ENCODE peak calls at places on chromosomes 7 and 10, in nine cellular contexts. O, H, B, U, J, Z, W, K and V are unnamed samples.

GRCh38 chr10:88092975-88093374 is 229.6 kb downstream of the PTEN start:
- DNase-seq in K (no peak), O (no peak), U (no peak), J (no peak), Z (no peak), B (peak), H (peak), W (no peak), V (no peak)

GRCh38 chr7:41399171-41399570 is 303.7 kb downstream of the INHBA start:
- DNase-seq in Z (no peak), B (no peak), O (no peak), K (no peak), W (no peak), H (no peak), J (no peak), U (no peak), V (no peak)

GRCh38 chr7:150360682-150361058 is 8.0 kb upstream of the REPIN1 start:
- DNase-seq in B (no peak), O (no peak), Z (no peak), J (no peak), H (no peak), W (no peak), K (no peak), U (no peak), V (no peak)

GRCh38 chr10:86203162-86203905 is 163.3 kb downstream of the GRID1 start:
- DNase-seq in K (peak), U (no peak), Z (no peak), W (peak), B (no peak), H (no peak), O (no peak), J (no peak), V (no peak)

GRCh38 chr7:80858141-80858903 is 60.5 kb downstream of the SEMA3C start:
- DNase-seq in K (no peak), U (no peak), J (no peak), H (no peak), B (no peak), W (no peak), O (no peak), Z (no peak), V (no peak)

GRCh38 chr10:625335-625699 is 64.2 kb downstream of the DIP2C start:
- DNase-seq in W (no peak), U (no peak), J (no peak), O (no peak), B (peak), K (no peak), H (no peak), Z (no peak), V (no peak)

GRCh38 chr7:105838273-105839141 is 37.9 kb downstream of the ATXN7L1 start:
- DNase-seq in H (peak), Z (no peak), O (no peak), J (no peak), U (no peak), K (peak), W (no peak), B (peak), V (peak)

GRCh38 chr7:146656988-146657387 is 540.4 kb downstream of the CNTNAP2 start:
- DNase-seq in O (no peak), W (no peak), H (no peak), J (no peak), U (no peak), K (no peak), B (no peak), Z (no peak), V (no peak)

GRCh38 chr10:73894245-73894971 is 16.5 kb upstream of the PLAU start:
- DNase-seq in Z (no peak), W (no peak), O (no peak), H (no peak), J (no peak), B (no peak), U (no peak), K (no peak), V (no peak)

GRCh38 chr7:63037242-63037641 is 961.4 kb upstream of the ZNF722 start:
- DNase-seq in O (no peak), Z (no peak), H (no peak), B (no peak), W (no peak), U (no peak), K (no peak), J (no peak), V (no peak)

GRCh38 chr7:44769381-44770209 is 20.9 kb downstream of the ZMIZ2 start:
- DNase-seq in K (peak), Z (peak), U (no peak), J (no peak), H (no peak), B (no peak), O (no peak), W (no peak), V (peak)

GRCh38 chr7:17020250-17020649 is 138.5 kb upstream of the AGR3 start:
- DNase-seq in Z (no peak), B (no peak), H (no peak), W (no peak), U (no peak), K (no peak), O (no peak), J (no peak), V (no peak)

GRCh38 chr10:13201132-13201531 is 33.0 kb downstream of the UCMA start:
- DNase-seq in U (no peak), B (no peak), W (no peak), Z (no peak), J (no peak), K (no peak), H (no peak), O (no peak), V (no peak)

GRCh38 chr10:29618341-29619171 is 16.2 kb downstream of the SVIL start:
- DNase-seq in Z (no peak), B (no peak), K (peak), J (no peak), U (no peak), O (no peak), W (peak), H (no peak), V (peak)

GRCh38 chr7:20064974-20065862 is 152.0 kb downstream of the MACC1 start:
- DNase-seq in J (no peak), H (no peak), U (peak), B (no peak), W (no peak), Z (peak), O (no peak), K (no peak), V (no peak)

GRCh38 chr7:23247602-23248335 is 1.2 kb downstream of the GPNMB start:
- DNase-seq in U (no peak), J (no peak), B (no peak), K (peak), W (no peak), H (no peak), O (no peak), Z (no peak), V (peak)

GRCh38 chr7:82319674-82320118 is 123.9 kb downstream of the CACNA2D1 start:
- DNase-seq in K (no peak), J (no peak), Z (no peak), B (peak), H (peak), W (no peak), U (no peak), O (no peak), V (peak)

GRCh38 chr7:114793155-114793849 is 128.6 kb upstream of the MDFIC start:
- DNase-seq in Z (no peak), O (no peak), J (no peak), W (no peak), U (no peak), B (no peak), H (no peak), K (no peak), V (no peak)

GRCh38 chr7:114791771-114792170 is 130.1 kb upstream of the MDFIC start:
- DNase-seq in H (no peak), W (no peak), K (no peak), Z (no peak), U (no peak), B (no peak), O (no peak), J (no peak), V (no peak)

GRCh38 chr7:114799522-114800133 is 122.3 kb upstream of the MDFIC start:
- DNase-seq in B (no peak), Z (peak), H (no peak), U (no peak), J (no peak), O (no peak), W (no peak), K (no peak), V (no peak)

GRCh38 chr7:114790526-114790925 is 131.4 kb upstream of the MDFIC start:
- DNase-seq in K (no peak), U (no peak), W (no peak), J (no peak), O (no peak), H (no peak), B (no peak), Z (no peak), V (no peak)

GRCh38 chr7:114795475-114795874 is 126.4 kb upstream of the MDFIC start:
- DNase-seq in K (no peak), H (no peak), J (no peak), W (no peak), B (no peak), Z (no peak), O (no peak), U (no peak), V (no peak)
- TF ChIP-seq POLR2AphosphoS5 in K (no peak), H (no peak), J (no peak), W (no peak), B (no peak), Z (no peak), O (no peak), U (no peak), V (no peak)

GRCh38 chr10:6563720-6564119 is 16.4 kb downstream of the PRKCQ start:
- DNase-seq in K (no peak), O (no peak), Z (no peak), H (no peak), U (no peak), J (no peak), B (no peak), W (no peak), V (no peak)

GRCh38 chr10:6563075-6563474 is 17.0 kb downstream of the PRKCQ start:
- DNase-seq in O (no peak), K (peak), B (no peak), H (no peak), J (no peak), Z (no peak), W (no peak), U (no peak), V (no peak)

GRCh38 chr10:6565588-6565987 is 14.5 kb downstream of the PRKCQ start:
- DNase-seq in H (no peak), J (no peak), K (no peak), W (no peak), Z (no peak), O (no peak), U (no peak), B (no peak), V (no peak)

GRCh38 chr10:6562221-6562620 is 17.9 kb downstream of the PRKCQ start:
- DNase-seq in O (no peak), B (no peak), U (no peak), J (no peak), H (no peak), K (no peak), W (no peak), Z (no peak), V (no peak)

DNA sequence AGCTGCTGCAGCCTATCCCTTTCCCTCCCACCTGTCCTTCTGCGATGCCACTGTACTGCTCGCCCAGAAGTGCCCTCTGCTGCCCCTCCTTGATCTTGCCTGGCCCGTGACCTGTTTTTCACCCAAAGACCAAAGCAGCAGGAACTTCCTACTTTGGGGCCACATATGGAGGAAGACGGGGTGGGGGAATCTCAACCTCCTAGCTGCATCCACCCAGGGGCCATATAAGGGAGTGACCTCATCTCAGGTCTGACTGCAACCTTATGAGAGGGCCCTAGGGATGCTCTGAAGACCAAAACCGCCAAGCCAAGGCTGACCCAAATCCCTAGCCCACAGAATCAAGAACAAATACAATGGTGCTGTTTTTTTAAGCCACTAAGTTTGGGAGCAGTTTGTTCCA is 15.7 kb downstream of the PRKCQ start:
- DNase-seq in H (no peak), J (no peak), U (no peak), O (no peak), W (no peak), Z (no peak), K (no peak), B (no peak), V (no peak)
- TF ChIP-seq POLR2AphosphoS5 in H (no peak), J (no peak), U (no peak), O (no peak), W (no peak), Z (no peak), K (no peak), B (no peak), V (no peak)

GRCh38 chr10:11153766-11154165 is 136.1 kb downstream of the CELF2 start:
- DNase-seq in O (no peak), U (no peak), Z (no peak), B (peak), K (no peak), J (no peak), W (no peak), H (no peak), V (no peak)

GRCh38 chr10:11154333-11154732 is 136.7 kb downstream of the CELF2 start:
- DNase-seq in J (no peak), W (no peak), H (no peak), K (no peak), O (no peak), U (no peak), Z (no peak), B (no peak), V (no peak)

GRCh38 chr10:11150876-11151275 is 133.2 kb downstream of the CELF2 start:
- DNase-seq in J (no peak), B (no peak), Z (no peak), O (no peak), W (no peak), H (no peak), U (no peak), K (no peak), V (no peak)

GRCh38 chr10:11153245-11153644 is 135.6 kb downstream of the CELF2 start:
- DNase-seq in W (no peak), O (no peak), U (no peak), J (no peak), K (no peak), B (no peak), Z (no peak), H (no peak), V (no peak)

DNA sequence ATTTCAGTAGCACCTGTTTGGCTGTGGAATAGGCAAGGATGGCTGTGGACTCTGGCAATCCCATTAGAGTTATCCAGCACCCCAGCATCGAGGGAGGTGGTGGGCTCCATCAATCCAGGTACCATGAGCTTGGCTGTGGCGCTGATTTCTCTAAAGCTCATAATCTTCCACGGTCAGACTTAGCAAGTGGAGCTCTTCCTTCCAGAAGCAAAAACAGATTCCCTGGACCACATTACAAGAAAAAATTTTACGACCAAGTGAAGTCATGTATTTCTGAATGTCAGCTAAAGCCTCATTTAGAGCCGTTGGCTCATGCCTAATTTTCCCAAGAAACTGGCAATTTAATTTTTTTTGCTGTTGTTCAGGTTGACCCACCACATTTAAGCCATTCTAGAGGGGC is 135.1 kb downstream of the CELF2 start:
- DNase-seq in Z (no peak), W (no peak), O (no peak), J (no peak), B (no peak), H (no peak), K (no peak), U (no peak), V (no peak)
- TF ChIP-seq POLR2AphosphoS5 in Z (no peak), W (no peak), O (no peak), J (no peak), B (no peak), H (no peak), K (no peak), U (no peak), V (no peak)

GRCh38 chr7:141598408-141598807 is 47.2 kb downstream of the AGK start:
- DNase-seq in H (no peak), W (no peak), Z (no peak), K (no peak), O (no peak), J (no peak), B (no peak), U (no peak), V (no peak)
- TF ChIP-seq POLR2AphosphoS5 in H (no peak), W (no peak), Z (no peak), K (no peak), O (no peak), J (no peak), B (no peak), U (no peak), V (no peak)

GRCh38 chr7:131681961-131682360 is 125.5 kb upstream of the PODXL start:
- DNase-seq in Z (no peak), H (no peak), O (no peak), J (no peak), B (no peak), W (no peak), K (no peak), U (no peak), V (no peak)

GRCh38 chr7:131688738-131689661 is 132.6 kb upstream of the PODXL start:
- DNase-seq in B (peak), W (no peak), H (peak), J (peak), K (peak), Z (no peak), O (peak), U (peak), V (peak)

GRCh38 chr7:131686833-131687232 is 130.4 kb upstream of the PODXL start:
- DNase-seq in H (no peak), O (no peak), K (no peak), Z (no peak), J (no peak), U (no peak), B (no peak), W (no peak), V (no peak)

GRCh38 chr7:131687296-131687695 is 130.9 kb upstream of the PODXL start:
- DNase-seq in W (no peak), K (no peak), H (no peak), J (no peak), B (no peak), U (no peak), O (no peak), Z (no peak), V (no peak)

DNA sequence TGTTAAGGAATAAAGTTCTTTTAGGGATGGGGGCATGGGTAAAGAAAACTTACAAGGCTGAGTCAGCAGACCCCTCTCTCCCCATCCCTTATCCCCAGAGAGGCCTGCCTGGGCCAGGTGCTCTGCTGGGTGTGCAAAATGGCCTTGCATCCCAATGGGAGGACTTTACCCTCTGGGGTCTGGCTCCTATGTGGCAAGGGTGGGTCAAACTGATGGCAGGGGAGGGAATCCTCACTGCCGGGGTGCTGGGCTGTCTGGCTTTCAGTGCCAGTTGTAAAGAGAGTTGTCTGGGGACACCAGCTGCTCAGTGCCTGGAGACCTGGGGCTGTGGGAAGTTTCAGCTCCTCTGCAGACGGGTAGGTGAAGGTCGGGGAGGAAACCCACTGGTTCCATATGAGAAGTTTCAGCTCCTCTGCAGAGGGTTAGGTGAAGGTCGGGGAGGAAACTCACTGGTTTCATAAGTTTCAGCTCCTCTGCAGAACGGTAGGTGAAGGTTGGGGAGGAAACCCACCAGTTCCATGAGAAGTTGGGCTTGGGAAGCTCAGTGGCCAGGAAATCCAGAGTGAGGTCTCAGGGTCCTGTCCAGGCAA is 127.2 kb upstream of the PODXL start:
- DNase-seq in O (no peak), J (no peak), H (no peak), K (no peak), U (no peak), W (no peak), Z (no peak), B (no peak), V (no peak)
- TF ChIP-seq POLR2AphosphoS5 in O (no peak), J (no peak), H (no peak), K (no peak), U (no peak), W (no peak), Z (no peak), B (no peak), V (no peak)

GRCh38 chr7:95520136-95520535 is 34.4 kb downstream of the ASB4 start:
- DNase-seq in H (no peak), Z (no peak), K (no peak), B (no peak), U (no peak), W (no peak), J (no peak), O (no peak), V (no peak)
- TF ChIP-seq POLR2AphosphoS5 in H (no peak), Z (no peak), K (no peak), B (no peak), U (no peak), W (no peak), J (no peak), O (no peak), V (no peak)

GRCh38 chr10:120749032-120749431 is 102.1 kb upstream of the WDR11 start:
- DNase-seq in H (no peak), J (no peak), B (no peak), K (no peak), Z (no peak), U (no peak), W (no peak), O (no peak), V (no peak)
- TF ChIP-seq POLR2AphosphoS5 in H (no peak), J (no peak), B (no peak), K (no peak), Z (no peak), U (no peak), W (no peak), O (no peak), V (no peak)

GRCh38 chr7:92982928-92983327 is 134.9 kb downstream of the SAMD9 start:
- DNase-seq in B (no peak), K (no peak), J (no peak), H (no peak), W (no peak), O (no peak), Z (no peak), U (no peak), V (no peak)
- TF ChIP-seq POLR2AphosphoS5 in B (no peak), K (no peak), J (no peak), H (no peak), W (no peak), O (no peak), Z (no peak), U (no peak), V (no peak)